ENCODE peak calls at places on chromosomes 2 and 18, in eight cellular contexts. X is GM23248, J is brain microvascular endothelial cell, M is heart right ventricle, G is AG04450, Y is PC-9, I is choroid plexus epithelial cell, U is BJ. B is an unnamed sample.

GRCh38 chr2:221100467-221101089 is 471.5 kb downstream of the EPHA4 start:
- DNase-seq in X (no peak), J (no peak), M (no peak), G (no peak), Y (no peak), I (peak), U (no peak), B (no peak)

GRCh38 chr18:30245756-30246515 is 796.6 kb downstream of the DSC3 start:
- DNase-seq in X (no peak), J (no peak), M (no peak), G (no peak), Y (no peak), I (peak), U (no peak), B (no peak)

GRCh38 chr2:230938516-230939065 is 13.5 kb upstream of the GPR55 start:
- DNase-seq in X (no peak), J (no peak), M (no peak), G (no peak), Y (no peak), I (no peak), U (no peak), B (peak)

GRCh38 chr2:127052771-127053691 is 53.9 kb downstream of the BIN1 start:
- DNase-seq in X (no peak), J (no peak), M (no peak), G (no peak), Y (no peak), I (no peak), U (no peak), B (peak)

GRCh38 chr2:1286929-1287328 is 126.3 kb upstream of the TPO start:
- DNase-seq in X (no peak), J (no peak), M (no peak), G (no peak), Y (no peak), I (no peak), U (no peak), B (no peak)

GRCh38 chr2:71935291-71935848 is 212.3 kb downstream of the CYP26B1 start:
- DNase-seq in X (peak), J (peak), M (no peak), G (no peak), Y (no peak), I (peak), U (peak), B (no peak)

GRCh38 chr2:224357098-224357901 is 44.6 kb downstream of the FAM124B start:
- DNase-seq in X (peak), J (peak), M (peak), G (peak), Y (peak), I (peak), U (no peak), B (no peak)

GRCh38 chr2:26469092-26469710 is 8.7 kb downstream of the OTOF start:
- DNase-seq in X (peak), J (peak), M (no peak), G (peak), Y (peak), I (peak), U (no peak), B (peak)

GRCh38 chr2:155633887-155634570 is 698.5 kb downstream of the NR4A2 start:
- DNase-seq in X (no peak), J (no peak), M (no peak), G (no peak), Y (no peak), I (no peak), U (no peak), B (no peak)

GRCh38 chr2:144014108-144014507 is 505.8 kb downstream of the ZEB2 start:
- DNase-seq in X (peak), J (peak), M (no peak), G (no peak), Y (no peak), I (peak), U (no peak), B (no peak)

GRCh38 chr18:26646897-26647296 is 98.5 kb upstream of the KCTD1 start:
- DNase-seq in X (no peak), J (no peak), M (no peak), G (no peak), Y (no peak), I (no peak), U (no peak), B (no peak)

GRCh38 chr18:26648509-26649192 is 100.3 kb upstream of the KCTD1 start:
- DNase-seq in X (no peak), J (no peak), M (no peak), G (no peak), Y (no peak), I (no peak), U (no peak), B (no peak)

GRCh38 chr18:26649193-26649543 is 100.8 kb upstream of the KCTD1 start:
- DNase-seq in X (no peak), J (no peak), M (no peak), G (no peak), Y (no peak), I (no peak), U (no peak), B (no peak)

GRCh38 chr18:26652501-26652900 is 104.1 kb upstream of the KCTD1 start:
- DNase-seq in X (no peak), J (no peak), M (no peak), G (no peak), Y (no peak), I (no peak), U (no peak), B (no peak)

DNA sequence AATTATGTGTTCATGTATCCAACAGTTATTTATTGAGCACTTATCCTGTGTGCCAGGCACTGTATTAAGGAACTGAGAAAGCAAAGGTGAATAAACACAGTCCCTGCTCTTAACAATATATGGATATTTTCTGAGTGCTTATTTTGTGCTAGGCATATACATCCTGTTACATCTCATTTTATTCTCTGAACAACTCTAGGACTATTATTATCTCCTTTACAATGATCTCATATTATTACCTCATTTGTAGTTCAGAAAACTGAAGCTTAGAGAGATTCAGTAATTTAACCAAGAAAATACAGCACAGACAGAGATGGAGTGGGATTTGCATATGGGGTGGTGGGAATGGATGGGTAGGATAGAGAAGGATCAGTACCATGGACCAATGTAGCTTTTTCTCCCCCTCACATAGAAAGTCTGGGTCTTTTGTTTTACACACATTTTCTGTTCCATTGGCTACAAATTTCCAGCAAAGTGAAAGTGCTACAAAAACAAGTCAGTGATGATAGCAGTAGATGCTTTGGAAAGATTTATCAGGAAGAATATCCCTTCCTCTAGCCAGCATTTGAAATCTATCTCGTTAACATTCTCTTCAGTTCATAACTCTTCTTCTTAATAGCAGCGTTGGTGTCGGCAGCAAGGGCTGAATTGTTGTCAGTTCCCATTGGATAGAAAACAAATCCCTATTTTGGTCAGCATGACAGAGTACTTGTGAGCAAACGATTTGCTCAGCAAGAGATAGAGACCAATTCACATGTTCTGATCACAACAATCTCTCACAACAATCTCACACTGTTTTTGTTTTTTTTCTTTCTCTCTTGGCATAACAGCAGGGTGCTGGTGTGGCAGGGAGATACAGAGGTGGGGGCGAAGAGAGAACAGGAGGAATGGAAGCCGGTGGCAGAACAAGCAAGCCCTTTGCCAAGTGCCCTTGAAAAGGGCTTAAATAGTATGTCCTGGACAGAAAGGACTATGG is 102.2 kb upstream of the KCTD1 start:
- DNase-seq in X (no peak), J (no peak), M (no peak), G (no peak), Y (no peak), I (no peak), U (no peak), B (no peak)
- H3K4me3 ChIP-seq in X (no peak), J (no peak), M (peak), G (no peak), Y (no peak), I (no peak), U (no peak), B (no peak)

DNA sequence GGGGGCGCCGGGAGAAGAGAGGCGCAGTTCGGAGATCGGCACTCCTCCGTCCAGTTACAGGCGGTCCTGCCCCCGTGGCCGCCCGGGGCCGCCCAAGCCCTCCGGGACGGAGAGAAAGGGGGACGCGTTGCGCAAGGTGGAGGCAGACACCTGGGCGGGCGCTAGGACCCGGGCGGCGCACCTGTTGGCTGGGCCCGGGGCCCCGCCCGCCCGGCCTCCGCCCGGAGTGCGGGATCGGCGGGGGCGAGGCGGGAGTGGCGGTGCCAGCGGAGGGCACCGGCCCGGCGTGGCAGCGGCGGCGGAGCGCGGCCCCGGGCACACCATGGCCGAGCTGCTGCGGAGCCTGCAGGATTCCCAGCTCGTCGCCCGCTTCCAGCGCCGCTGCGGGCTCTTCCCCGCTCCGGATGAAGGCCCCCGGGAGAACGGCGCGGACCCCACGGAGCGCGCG is at the start of gene SGPP2:
- DNase-seq in X (no peak), J (no peak), M (no peak), G (no peak), Y (peak), I (no peak), U (no peak), B (peak)
- H3K4me3 ChIP-seq in X (no peak), J (no peak), M (peak), G (no peak), Y (peak), I (no peak), U (no peak), B (peak)

GRCh38 chr18:12013186-12013916 is 32.0 kb downstream of the IMPA2 start:
- DNase-seq in X (no peak), J (no peak), M (no peak), G (no peak), Y (no peak), I (no peak), U (no peak), B (peak)
- H3K4me3 ChIP-seq in X (no peak), J (no peak), M (no peak), G (no peak), Y (no peak), I (no peak), U (no peak), B (no peak)

DNA sequence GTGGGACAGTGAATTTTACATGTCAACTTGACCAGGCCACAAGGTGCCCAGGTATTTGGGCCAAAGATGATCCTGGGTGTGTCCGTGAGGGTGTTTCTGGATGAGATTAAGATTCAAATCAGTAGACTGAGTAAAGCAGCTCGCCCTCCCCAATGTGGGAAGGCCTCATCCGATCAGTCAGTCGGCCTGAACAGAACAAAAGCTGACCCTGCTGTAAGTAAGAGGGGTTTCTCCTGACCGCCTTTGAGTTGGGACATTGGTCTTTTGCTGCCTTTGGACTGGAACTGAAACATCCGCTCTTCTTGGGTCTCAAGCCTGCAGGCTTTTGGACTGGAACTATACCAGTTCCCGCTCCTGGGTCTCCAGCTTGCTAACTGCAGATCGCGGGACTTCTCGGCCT is 233.3 kb downstream of the KLHL29 start:
- DNase-seq in X (no peak), J (no peak), M (no peak), G (no peak), Y (no peak), I (no peak), U (no peak), B (peak)
- H3K4me3 ChIP-seq in X (no peak), J (no peak), M (no peak), G (no peak), Y (no peak), I (no peak), U (no peak), B (no peak)

B was measured in lower lobe of right lung.